ENCODE peak calls at places on chromosomes 11 and 22, in six cellular contexts. D is tibial nerve, H is psoas muscle, S is GM12878, N is PC-3, Y is upper lobe of right lung. K is an unnamed sample. For H3K36me3, the result is how much of the 10 kb centered on the place peaks cover.

GRCh38 chr22:23302171-23303002 is 122.1 kb downstream of the BCR start:
- DNase-seq in N (no peak), H (no peak), D (no peak), S (no peak), Y (no peak), K (no peak)

GRCh38 chr11:59659981-59660380 is 8.9 kb downstream of the PATL1 start:
- DNase-seq in D (no peak), S (no peak), H (no peak), N (no peak), Y (no peak), K (no peak)

GRCh38 chr22:44211946-44212930 is 31.5 kb downstream of the PARVG start:
- DNase-seq in H (no peak), Y (no peak), S (no peak), D (no peak), N (no peak), K (peak)

GRCh38 chr11:34359548-34359891 is 1.7 kb upstream of the ABTB2 start:
- DNase-seq in H (no peak), Y (no peak), N (no peak), S (no peak), D (no peak), K (no peak)

GRCh38 chr11:119728226-119728626 is 774 bp downstream of the NECTIN1 start:
- DNase-seq in N (peak), Y (peak), S (no peak), H (no peak), D (no peak), K (peak)

GRCh38 chr22:25475554-25476022 is 88.9 kb upstream of the GRK3 start:
- DNase-seq in D (no peak), N (no peak), H (no peak), Y (no peak), S (no peak), K (no peak)

GRCh38 chr11:93474122-93474521 is 69.1 kb downstream of the SMCO4 start:
- DNase-seq in S (no peak), N (no peak), Y (no peak), D (no peak), H (no peak), K (no peak)

GRCh38 chr11:198236-198806 is 5.4 kb downstream of the SCGB1C1 start:
- DNase-seq in Y (peak), H (no peak), D (no peak), N (no peak), S (no peak), K (no peak)

GRCh38 chr22:37545703-37546435 is 14.4 kb upstream of the CDC42EP1 start:
- DNase-seq in S (no peak), D (peak), Y (peak), N (peak), H (peak), K (peak)

GRCh38 chr11:95674669-95675358 is 114.8 kb downstream of the FAM76B start:
- DNase-seq in S (no peak), H (no peak), D (no peak), N (no peak), Y (no peak), K (no peak)

GRCh38 chr22:47551438-47551788 is 789.0 kb downstream of the TBC1D22A start:
- DNase-seq in D (no peak), Y (no peak), N (no peak), S (no peak), H (no peak), K (no peak)

GRCh38 chr22:20169253-20169822 is 18.5 kb upstream of the CCDC188 start:
- DNase-seq in N (peak), D (no peak), S (no peak), Y (no peak), H (no peak), K (no peak)

GRCh38 chr11:45662665-45663485 is 2.5 kb downstream of the CHST1 start:
- DNase-seq in H (no peak), S (no peak), Y (peak), N (peak), D (no peak), K (peak)

GRCh38 chr11:63818609-63819008 is 5.4 kb downstream of the SPINDOC start:
- DNase-seq in H (no peak), S (no peak), Y (no peak), D (no peak), N (no peak), K (no peak)
- H3K36me3 ChIP-seq in H (half or more), S (under half), Y (half or more), D (half or more), N (half or more), K (half or more)

GRCh38 chr22:42287174-42287890 is 16.9 kb upstream of the TCF20 start:
- DNase-seq in N (no peak), H (no peak), Y (no peak), S (no peak), D (no peak), K (no peak)
- H3K4me3 ChIP-seq in N (no peak), H (no peak), Y (no peak), S (no peak), D (no peak), K (no peak)

GRCh38 chr11:17396598-17397310 is 8.3 kb upstream of the KCNJ11 start:
- DNase-seq in S (no peak), Y (no peak), H (no peak), D (no peak), N (no peak), K (no peak)
- H3K36me3 ChIP-seq in S (under half), Y (under half), H (under half), D (under half), N (under half), K (under half)

GRCh38 chr11:64998141-64998540 is 1.4 kb upstream of the BATF2 start:
- DNase-seq in Y (no peak), D (no peak), H (no peak), S (no peak), N (peak), K (no peak)

GRCh38 chr11:64998690-64999431 is 2.1 kb upstream of the BATF2 start:
- DNase-seq in H (no peak), S (no peak), N (no peak), Y (no peak), D (no peak), K (no peak)

GRCh38 chr11:64996710-64997380 is at the start of gene BATF2:
- DNase-seq in S (no peak), Y (peak), H (peak), N (peak), D (peak), K (peak)

GRCh38 chr11:64994318-64994717 is 2.5 kb downstream of the BATF2 start:
- DNase-seq in Y (no peak), D (no peak), N (no peak), H (no peak), S (no peak), K (no peak)

DNA sequence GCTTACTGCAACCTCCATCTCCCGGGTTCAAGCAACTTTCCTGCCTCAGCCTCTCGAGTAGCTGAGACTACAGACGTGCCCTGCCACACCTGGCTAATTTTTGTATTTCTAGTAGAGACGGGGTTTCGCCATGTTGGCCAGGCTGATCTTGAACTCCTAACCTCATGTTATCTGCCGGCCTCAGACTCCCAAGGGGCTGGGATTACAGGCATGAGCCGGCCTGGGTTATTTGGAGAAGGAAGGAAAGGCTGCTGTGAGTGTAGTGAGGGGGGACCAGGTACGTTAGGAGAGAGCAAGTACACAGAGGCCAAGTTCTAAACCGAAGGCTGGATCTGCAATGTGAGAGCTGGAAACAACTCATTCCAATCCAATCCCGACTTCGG is 453 bp downstream of the BATF2 start:
- DNase-seq in S (no peak), D (no peak), H (no peak), Y (no peak), N (no peak), K (no peak)
- H3K4me3 ChIP-seq in S (peak), D (peak), H (peak), Y (peak), N (no peak), K (peak)

GRCh38 chr11:57703341-57703740 is 8.7 kb downstream of the MED19 start:
- DNase-seq in Y (no peak), S (no peak), D (no peak), H (no peak), N (no peak), K (no peak)

GRCh38 chr11:57709802-57710367 is 2.1 kb downstream of the MED19 start:
- DNase-seq in H (no peak), S (no peak), Y (no peak), D (no peak), N (no peak), K (no peak)

GRCh38 chr11:57700425-57700824 is 11.6 kb downstream of the MED19 start:
- DNase-seq in H (no peak), N (no peak), S (no peak), Y (no peak), D (no peak), K (no peak)

GRCh38 chr11:57699813-57700212 is 12.2 kb downstream of the MED19 start:
- DNase-seq in D (no peak), S (no peak), Y (no peak), H (no peak), N (no peak), K (no peak)

GRCh38 chr11:57704932-57705331 is 7.1 kb downstream of the MED19 start:
- DNase-seq in N (no peak), Y (no peak), S (no peak), D (no peak), H (no peak), K (no peak)
- H3K36me3 ChIP-seq in N (under half), Y (under half), S (under half), D (half or more), H (half or more), K (under half)

DNA sequence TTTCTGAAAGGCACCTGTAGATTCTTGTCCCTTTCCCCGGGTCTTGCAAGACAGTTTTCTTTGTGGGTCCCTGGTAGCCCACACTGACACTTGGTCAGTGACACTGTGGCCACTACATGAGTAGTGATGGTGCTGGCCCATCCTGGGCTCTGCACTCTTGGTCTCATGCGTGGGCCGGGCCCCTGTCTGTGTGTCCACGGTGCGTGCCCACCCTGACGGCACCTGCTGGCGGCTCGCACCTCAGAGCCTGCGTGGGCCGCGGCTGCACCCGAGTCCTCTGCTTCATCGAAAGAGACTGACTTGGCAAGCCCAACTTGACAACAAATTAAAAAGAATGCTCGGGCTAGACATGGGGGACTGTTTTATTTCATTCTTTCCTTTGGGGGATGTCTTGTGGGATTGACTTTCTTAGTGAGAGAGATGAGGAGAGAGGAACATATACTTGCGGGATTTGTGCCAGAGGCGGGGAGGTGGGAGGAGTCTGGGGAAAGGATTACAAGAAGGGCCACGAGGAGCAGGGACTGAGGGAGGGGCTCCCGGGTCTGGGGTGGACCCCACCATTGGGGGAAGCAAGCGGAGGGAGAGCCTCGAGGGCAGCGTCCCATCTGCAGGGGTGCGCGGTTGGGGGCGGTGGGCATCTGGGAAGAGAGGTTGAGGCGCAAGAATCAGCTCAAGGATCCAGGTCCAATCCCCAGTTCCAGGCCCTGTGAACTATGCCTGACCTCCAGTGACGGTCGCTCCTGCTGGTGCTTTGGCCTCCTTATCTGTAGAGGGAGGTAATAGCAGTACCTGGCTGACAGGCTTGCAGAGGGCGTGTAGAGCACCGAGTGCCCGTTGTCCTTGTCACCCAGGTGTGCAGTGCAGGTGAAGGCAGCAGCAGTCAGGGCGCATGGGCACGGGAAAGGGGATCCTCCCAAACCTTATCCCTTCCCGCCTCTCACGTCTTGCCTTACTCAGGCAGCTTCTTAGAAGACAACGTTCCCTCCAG is 37.8 kb downstream of the ADAMTS15 start:
- DNase-seq in N (no peak), H (no peak), Y (no peak), S (no peak), D (no peak), K (no peak)
- H3K4me3 ChIP-seq in N (no peak), H (no peak), Y (no peak), S (no peak), D (no peak), K (no peak)

GRCh38 chr11:61780581-61781162 is 11.7 kb downstream of the TMEM258 start:
- DNase-seq in N (no peak), H (no peak), D (no peak), S (no peak), Y (peak), K (no peak)
- H3K36me3 ChIP-seq in N (under half), H (under half), D (half or more), S (under half), Y (under half), K (under half)

GRCh38 chr22:32801001-32801435 is 487 bp upstream of the TIMP3 start:
- DNase-seq in S (no peak), N (no peak), D (no peak), H (no peak), Y (no peak), K (no peak)
- H3K4me3 ChIP-seq in S (no peak), N (no peak), D (peak), H (peak), Y (peak), K (peak)

K was measured in MG63.